ENCODE peak calls at places on chromosomes 16 and 17, in seven cellular contexts. H, K, S, B, A, R and O are unnamed samples.

GRCh38 chr17:34081269-34081668 is 173.8 kb upstream of the CCL2 start:
- DNase-seq in H (no peak), K (no peak), S (no peak), B (no peak), A (no peak), R (no peak), O (no peak)

GRCh38 chr16:87850009-87851006 is 19.0 kb downstream of the SLC7A5 start:
- DNase-seq in H (peak), K (peak), S (peak), B (peak), A (no peak), R (peak), O (no peak)

GRCh38 chr17:39823407-39824054 is 40.6 kb downstream of the IKZF3 start:
- DNase-seq in H (no peak), K (no peak), S (no peak), B (no peak), A (no peak), R (no peak), O (no peak)

GRCh38 chr17:74815671-74816370 is 39.7 kb upstream of the NAT9 start:
- DNase-seq in H (no peak), K (no peak), S (no peak), B (no peak), A (no peak), R (no peak), O (no peak)

GRCh38 chr17:37067555-37068111 is 118.9 kb downstream of the AATF start:
- DNase-seq in H (peak), K (no peak), S (no peak), B (peak), A (peak), R (no peak), O (no peak)

GRCh38 chr17:17179371-17179827 is 26.7 kb downstream of the PLD6 start:
- DNase-seq in H (no peak), K (no peak), S (no peak), B (no peak), A (no peak), R (no peak), O (no peak)

GRCh38 chr16:56726926-56727325 is 3.0 kb upstream of the NUP93 start:
- DNase-seq in H (no peak), K (no peak), S (no peak), B (no peak), A (no peak), R (no peak), O (no peak)

GRCh38 chr16:78763821-78764440 is 664.5 kb downstream of the WWOX start:
- DNase-seq in H (no peak), K (no peak), S (no peak), B (no peak), A (no peak), R (no peak), O (no peak)

GRCh38 chr17:67248291-67248690 is 3.3 kb upstream of the HELZ start:
- DNase-seq in H (no peak), K (no peak), S (no peak), B (no peak), A (no peak), R (no peak), O (no peak)

GRCh38 chr17:31467502-31468256 is 76.2 kb downstream of the RAB11FIP4 start:
- DNase-seq in H (peak), K (no peak), S (peak), B (no peak), A (no peak), R (no peak), O (no peak)

GRCh38 chr16:51236583-51236982 is 85.5 kb upstream of the SALL1 start:
- DNase-seq in H (no peak), K (no peak), S (no peak), B (no peak), A (no peak), R (no peak), O (no peak)

GRCh38 chr16:77833906-77834599 is 45.7 kb downstream of the VAT1L start:
- DNase-seq in H (no peak), K (no peak), S (no peak), B (no peak), A (peak), R (no peak), O (no peak)

GRCh38 chr16:3058173-3059030 is 7.0 kb upstream of the IL32 start:
- DNase-seq in H (peak), K (peak), S (peak), B (no peak), A (no peak), R (peak), O (no peak)

GRCh38 chr16:83723244-83723643 is 84.5 kb upstream of the HSBP1 start:
- DNase-seq in H (no peak), K (no peak), S (no peak), B (peak), A (no peak), R (no peak), O (no peak)

GRCh38 chr16:50857881-50858280 is 116.0 kb downstream of the CYLD start:
- DNase-seq in H (no peak), K (no peak), S (no peak), B (no peak), A (no peak), R (no peak), O (no peak)

GRCh38 chr17:17115620-17116019 is 73.4 kb downstream of the MPRIP start:
- DNase-seq in H (no peak), K (no peak), S (no peak), B (no peak), A (no peak), R (peak), O (no peak)

GRCh38 chr17:3020381-3020780 is 43.0 kb downstream of the OR1D5 start:
- DNase-seq in H (no peak), K (no peak), S (no peak), B (no peak), A (no peak), R (peak), O (peak)

GRCh38 chr17:40218006-40218739 is 931 bp upstream of the WIPF2 start:
- DNase-seq in H (no peak), K (no peak), S (no peak), B (no peak), A (no peak), R (no peak), O (no peak)

GRCh38 chr16:50478021-50478772 is 70.0 kb upstream of the NKD1 start:
- DNase-seq in H (no peak), K (no peak), S (no peak), B (no peak), A (no peak), R (no peak), O (no peak)

GRCh38 chr17:78965369-78965982 is 14.2 kb downstream of the LGALS3BP start:
- DNase-seq in H (no peak), K (no peak), S (no peak), B (no peak), A (no peak), R (no peak), O (no peak)

GRCh38 chr17:81976332-81977210 is 858 bp upstream of the ASPSCR1 start:
- DNase-seq in H (peak), K (peak), S (peak), B (peak), A (no peak), R (peak), O (peak)

GRCh38 chr17:6366144-6366755 is 68.7 kb downstream of the AIPL1 start:
- DNase-seq in H (no peak), K (no peak), S (peak), B (no peak), A (no peak), R (no peak), O (no peak)

GRCh38 chr17:59441459-59442096 is 110.1 kb downstream of the YPEL2 start:
- DNase-seq in H (no peak), K (no peak), S (no peak), B (no peak), A (no peak), R (no peak), O (no peak)

GRCh38 chr17:13704333-13704732 is 102.6 kb upstream of the HS3ST3A1 start:
- DNase-seq in H (no peak), K (no peak), S (no peak), B (no peak), A (peak), R (no peak), O (no peak)

GRCh38 chr17:20916383-20916782 is 126.4 kb downstream of the USP22 start:
- DNase-seq in H (no peak), K (no peak), S (no peak), B (no peak), A (no peak), R (no peak), O (no peak)

GRCh38 chr16:6076631-6077030 is 979.0 kb upstream of the EEF2KMT start:
- DNase-seq in H (no peak), K (no peak), S (no peak), B (no peak), A (no peak), R (no peak), O (no peak)

GRCh38 chr17:51640108-51640622 is 379.8 kb downstream of the UTP18 start:
- DNase-seq in H (no peak), K (no peak), S (peak), B (no peak), A (no peak), R (no peak), O (no peak)

GRCh38 chr17:78497115-78497540 is 80.1 kb downstream of the DNAH17 start:
- DNase-seq in H (peak), K (peak), S (peak), B (peak), A (peak), R (no peak), O (peak)

GRCh38 chr16:56298948-56299602 is 107.8 kb downstream of the GNAO1 start:
- DNase-seq in H (no peak), K (no peak), S (peak), B (no peak), A (no peak), R (no peak), O (no peak)

GRCh38 chr17:77836557-77837041 is 121.9 kb upstream of the TNRC6C start:
- DNase-seq in H (peak), K (no peak), S (no peak), B (peak), A (no peak), R (no peak), O (peak)

GRCh38 chr17:41615454-41615853 is 2.9 kb upstream of the KRT16 start:
- DNase-seq in H (no peak), K (peak), S (no peak), B (no peak), A (no peak), R (no peak), O (peak)

GRCh38 chr16:55495616-55496289 is 13.1 kb upstream of the LPCAT2 start:
- DNase-seq in H (no peak), K (no peak), S (no peak), B (no peak), A (peak), R (no peak), O (no peak)

GRCh38 chr17:36920032-36921000 is 17.0 kb upstream of the LHX1 start:
- DNase-seq in H (no peak), K (no peak), S (no peak), B (no peak), A (no peak), R (no peak), O (no peak)

GRCh38 chr17:80750263-80750662 is 205.6 kb downstream of the RPTOR start:
- DNase-seq in H (no peak), K (no peak), S (no peak), B (peak), A (no peak), R (no peak), O (no peak)

GRCh38 chr17:82767041-82767754 is 15.3 kb downstream of the TBCD start:
- DNase-seq in H (peak), K (no peak), S (peak), B (no peak), A (peak), R (no peak), O (no peak)

GRCh38 chr16:56625140-56625942 is at the start of gene MT1E:
- DNase-seq in H (peak), K (peak), S (peak), B (peak), A (peak), R (peak), O (no peak)

GRCh38 chr16:80100846-80101451 is 439.8 kb upstream of the DYNLRB2 start:
- DNase-seq in H (no peak), K (no peak), S (no peak), B (no peak), A (no peak), R (no peak), O (no peak)

GRCh38 chr17:41527076-41528023 is 758 bp downstream of the KRT19 start:
- DNase-seq in H (peak), K (peak), S (no peak), B (no peak), A (no peak), R (peak), O (no peak)

DNA sequence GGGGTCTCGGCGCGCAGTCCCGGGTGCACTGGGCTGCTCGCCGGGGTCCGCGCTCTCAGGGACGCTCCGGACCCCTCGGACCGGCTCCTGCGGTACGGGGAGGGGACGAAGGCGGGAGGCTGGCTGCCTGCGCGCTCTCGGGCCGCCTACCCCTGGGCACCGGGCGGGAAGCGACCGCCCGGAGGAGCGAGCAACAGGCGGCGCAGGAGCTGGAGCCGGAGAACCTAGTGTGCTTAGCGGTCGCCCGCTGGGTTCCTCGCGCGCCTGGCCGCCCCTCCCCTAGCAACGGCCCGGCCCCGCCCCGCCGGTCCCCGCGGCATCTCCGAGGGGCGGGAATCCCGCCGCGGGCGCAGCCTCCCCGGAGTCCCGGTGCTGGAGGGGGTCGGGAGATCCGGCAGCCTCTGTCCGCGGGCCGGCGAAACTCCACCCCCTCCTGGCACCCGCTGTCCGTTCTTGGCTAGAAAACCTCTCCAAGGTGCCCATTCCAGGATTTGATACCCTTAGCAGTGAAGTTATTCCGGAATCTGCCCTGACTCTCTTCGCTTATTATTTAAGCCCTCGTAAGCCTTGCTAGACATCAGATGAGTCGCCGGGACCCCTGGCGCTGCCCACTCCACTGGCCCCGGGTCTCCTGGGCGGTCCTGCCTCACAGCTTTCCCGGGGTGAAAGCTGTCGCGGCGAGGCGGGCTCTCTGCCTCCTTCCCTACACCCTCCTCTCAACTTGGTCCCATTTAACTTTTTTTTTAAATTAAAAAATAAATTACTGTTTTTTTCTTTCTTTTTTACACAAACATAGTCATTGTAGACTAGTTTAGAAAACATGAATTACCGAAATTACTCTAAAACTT is at the start of gene RPRML:
- DNase-seq in H (peak), K (no peak), S (peak), B (no peak), A (no peak), R (no peak), O (no peak)
- TF ChIP-seq CTCF in H (no peak), K (no peak), S (no peak), B (no peak), A (no peak), R (no peak), O (no peak)

GRCh38 chr17:44918006-44918405 is 2.7 kb upstream of the GFAP start:
- DNase-seq in H (no peak), K (peak), S (no peak), B (no peak), A (no peak), R (peak), O (no peak)
- H3K27ac ChIP-seq in H (peak), K (no peak), S (no peak), B (no peak), A (no peak), R (no peak), O (peak)

GRCh38 chr16:53129281-53130192 is 74.7 kb downstream of the CHD9 start:
- DNase-seq in H (no peak), K (no peak), S (no peak), B (no peak), A (peak), R (no peak), O (no peak)

GRCh38 chr16:53121666-53122065 is 66.9 kb downstream of the CHD9 start:
- DNase-seq in H (no peak), K (no peak), S (no peak), B (no peak), A (no peak), R (no peak), O (no peak)

GRCh38 chr16:53121043-53121442 is 66.3 kb downstream of the CHD9 start:
- DNase-seq in H (no peak), K (no peak), S (no peak), B (no peak), A (no peak), R (no peak), O (no peak)

GRCh38 chr16:53126390-53126789 is 71.6 kb downstream of the CHD9 start:
- DNase-seq in H (no peak), K (no peak), S (no peak), B (no peak), A (no peak), R (no peak), O (no peak)

DNA sequence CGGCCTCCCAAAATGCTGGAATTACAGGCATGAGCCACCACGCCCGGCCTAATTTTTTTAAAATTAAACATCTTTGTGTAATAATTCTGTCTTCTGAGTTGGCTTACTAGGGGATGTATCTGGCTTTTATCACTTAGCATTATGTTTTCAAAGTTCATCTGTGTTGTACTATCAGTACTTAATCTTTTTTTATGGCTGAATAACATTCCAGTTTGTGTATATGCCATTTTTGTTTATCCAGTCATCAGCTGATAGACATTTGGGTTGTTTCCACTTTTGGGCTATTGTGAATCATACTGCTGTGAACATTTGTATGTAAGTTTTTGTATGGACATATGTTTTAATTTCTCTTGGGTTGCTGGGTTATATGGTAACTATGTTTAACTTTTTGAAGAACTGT is 69.0 kb downstream of the CHD9 start:
- DNase-seq in H (no peak), K (no peak), S (no peak), B (no peak), A (peak), R (no peak), O (no peak)
- TF ChIP-seq CTCF in H (no peak), K (no peak), S (no peak), B (no peak), A (no peak), R (no peak), O (no peak)

GRCh38 chr17:47277921-47278320 is 24.3 kb downstream of the ITGB3 start:
- DNase-seq in H (no peak), K (no peak), S (no peak), B (no peak), A (no peak), R (no peak), O (no peak)

GRCh38 chr17:47275245-47275984 is 21.8 kb downstream of the ITGB3 start:
- DNase-seq in H (peak), K (no peak), S (peak), B (peak), A (peak), R (no peak), O (no peak)

GRCh38 chr17:47278561-47278960 is 24.9 kb downstream of the ITGB3 start:
- DNase-seq in H (no peak), K (no peak), S (no peak), B (no peak), A (no peak), R (no peak), O (no peak)

GRCh38 chr17:47276444-47276843 is 22.8 kb downstream of the ITGB3 start:
- DNase-seq in H (no peak), K (no peak), S (no peak), B (no peak), A (no peak), R (no peak), O (no peak)

GRCh38 chr17:47276868-47277267 is 23.2 kb downstream of the ITGB3 start:
- DNase-seq in H (peak), K (peak), S (peak), B (peak), A (peak), R (no peak), O (no peak)
- H3K27ac ChIP-seq in H (peak), K (peak), S (peak), B (peak), A (peak), R (peak), O (peak)

DNA sequence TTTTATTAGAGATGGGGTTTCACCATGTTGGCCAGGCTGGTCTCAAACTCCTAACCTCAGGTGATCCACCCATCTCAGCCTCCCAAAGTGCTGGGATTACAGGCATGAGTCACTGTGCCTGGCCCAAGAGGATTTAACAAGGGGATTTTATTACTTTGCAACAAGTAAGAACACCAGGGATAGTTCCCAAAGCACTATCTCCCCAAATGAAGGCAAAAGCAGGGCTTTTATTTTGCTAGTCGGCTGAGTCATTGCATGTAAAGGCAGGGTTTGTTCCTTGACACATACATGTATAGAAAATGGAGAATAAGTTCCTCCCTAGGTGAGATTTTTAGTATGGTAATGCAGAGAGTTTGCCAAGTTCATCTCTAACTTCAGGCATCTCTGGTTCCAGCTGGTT is 24.0 kb downstream of the REXO5 start:
- DNase-seq in H (no peak), K (no peak), S (no peak), B (no peak), A (no peak), R (no peak), O (no peak)
- TF ChIP-seq CTCF in H (no peak), K (no peak), S (no peak), B (no peak), A (no peak), R (no peak), O (no peak)

DNA sequence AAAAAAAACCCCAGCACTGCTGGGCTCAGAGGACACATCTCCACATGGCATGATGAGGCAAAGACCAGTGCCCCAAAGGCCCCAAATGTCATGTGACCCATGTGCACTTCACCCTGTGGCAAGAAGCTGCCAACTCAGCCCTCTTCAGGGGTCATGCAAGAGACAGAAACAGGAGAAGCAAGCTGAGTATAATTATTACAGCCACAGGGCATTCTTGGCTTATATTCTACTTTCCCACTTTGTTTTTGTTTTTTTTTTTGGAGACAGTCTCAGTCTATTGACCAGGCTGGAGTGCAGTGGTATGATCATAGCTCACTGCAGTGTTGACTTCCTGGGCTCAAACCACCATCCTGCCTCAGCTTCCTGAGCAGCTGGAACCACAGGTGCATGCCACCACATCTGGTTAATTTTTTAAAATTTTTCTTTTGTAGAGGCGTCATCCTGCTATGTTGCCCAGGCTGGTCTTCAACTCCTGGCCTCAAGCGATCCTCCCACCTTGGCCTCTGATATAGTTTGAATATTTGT is 32.7 kb upstream of the LITAF start:
- DNase-seq in H (no peak), K (no peak), S (no peak), B (peak), A (no peak), R (no peak), O (no peak)
- H3K27ac ChIP-seq in H (peak), K (no peak), S (no peak), B (no peak), A (no peak), R (peak), O (no peak)